ENCODE peak calls at places on chromosomes 5 and 9, in ten cellular contexts. One of them, this sample, is unnamed.

GRCh38 chr5:677131-678101 is 15.7 kb downstream of the TPPP start:
- DNase-seq in B cell: no peak
- DNase-seq in NCI-H2171: no peak
- DNase-seq in astrocyte of the spinal cord: no peak
- DNase-seq in T-cell: peak; percentile 11
- DNase-seq in pancreas: peak; percentile 70
- DNase-seq in fibroblast of pulmonary artery: no peak
- DNase-seq in stimulated activated naive CD8-positive, alpha-beta T cell treated with anti-CD3 and anti-CD28 coated beads, Interleukin-15, Interleukin-2, amounts not matched to agents 100 U/mL and 50 U/mL, for 24 hours: no peak
- DNase-seq in gastrocnemius medialis: no peak
- DNase-seq in GM20000: no peak
- DNase-seq in this sample: peak; percentile 43

GRCh38 chr5:73280821-73281746 is 108.1 kb downstream of the TMEM174 start:
- DNase-seq in GM20000: no peak
- DNase-seq in NCI-H2171: no peak
- DNase-seq in stimulated activated naive CD8-positive, alpha-beta T cell treated with anti-CD3 and anti-CD28 coated beads, Interleukin-15, Interleukin-2, amounts not matched to agents 100 U/mL and 50 U/mL, for 24 hours: no peak
- DNase-seq in astrocyte of the spinal cord: peak; percentile 88
- DNase-seq in pancreas: no peak
- DNase-seq in B cell: no peak
- DNase-seq in fibroblast of pulmonary artery: peak; percentile 74
- DNase-seq in gastrocnemius medialis: no peak
- DNase-seq in T-cell: no peak
- DNase-seq in this sample: peak; percentile 93

GRCh38 chr9:14910178-14910805 is at the start of gene FREM1:
- DNase-seq in GM20000: no peak
- DNase-seq in NCI-H2171: peak; percentile 29
- DNase-seq in gastrocnemius medialis: no peak
- DNase-seq in astrocyte of the spinal cord: peak; percentile 22
- DNase-seq in fibroblast of pulmonary artery: peak; percentile 1
- DNase-seq in stimulated activated naive CD8-positive, alpha-beta T cell treated with anti-CD3 and anti-CD28 coated beads, Interleukin-15, Interleukin-2, amounts not matched to agents 100 U/mL and 50 U/mL, for 24 hours: no peak
- DNase-seq in pancreas: peak; percentile 50
- DNase-seq in B cell: no peak
- DNase-seq in T-cell: no peak
- DNase-seq in this sample: peak; percentile 84

GRCh38 chr9:123834907-123835562 is 94.9 kb downstream of the DENND1A start:
- DNase-seq in B cell: peak; percentile 43
- DNase-seq in pancreas: no peak
- DNase-seq in stimulated activated naive CD8-positive, alpha-beta T cell treated with anti-CD3 and anti-CD28 coated beads, Interleukin-15, Interleukin-2, amounts not matched to agents 100 U/mL and 50 U/mL, for 24 hours: no peak
- DNase-seq in fibroblast of pulmonary artery: peak; percentile 43
- DNase-seq in astrocyte of the spinal cord: peak; percentile 28
- DNase-seq in T-cell: no peak
- DNase-seq in NCI-H2171: no peak
- DNase-seq in GM20000: peak; percentile 32
- DNase-seq in gastrocnemius medialis: no peak
- DNase-seq in this sample: peak; percentile 23

GRCh38 chr5:55387865-55388264 is 80.1 kb downstream of the MTREX start:
- DNase-seq in pancreas: no peak
- DNase-seq in gastrocnemius medialis: no peak
- DNase-seq in T-cell: no peak
- DNase-seq in astrocyte of the spinal cord: no peak
- DNase-seq in stimulated activated naive CD8-positive, alpha-beta T cell treated with anti-CD3 and anti-CD28 coated beads, Interleukin-15, Interleukin-2, amounts not matched to agents 100 U/mL and 50 U/mL, for 24 hours: no peak
- DNase-seq in NCI-H2171: no peak
- DNase-seq in GM20000: no peak
- DNase-seq in B cell: no peak
- DNase-seq in fibroblast of pulmonary artery: no peak
- DNase-seq in this sample: no peak

GRCh38 chr9:12819436-12820185 is 44.8 kb downstream of the LURAP1L start:
- DNase-seq in T-cell: no peak
- DNase-seq in stimulated activated naive CD8-positive, alpha-beta T cell treated with anti-CD3 and anti-CD28 coated beads, Interleukin-15, Interleukin-2, amounts not matched to agents 100 U/mL and 50 U/mL, for 24 hours: no peak
- DNase-seq in gastrocnemius medialis: no peak
- DNase-seq in fibroblast of pulmonary artery: no peak
- DNase-seq in pancreas: no peak
- DNase-seq in NCI-H2171: no peak
- DNase-seq in astrocyte of the spinal cord: no peak
- DNase-seq in B cell: no peak
- DNase-seq in GM20000: peak; percentile 18
- DNase-seq in this sample: no peak

GRCh38 chr5:9233712-9234111 is 312.2 kb downstream of the SEMA5A start:
- DNase-seq in stimulated activated naive CD8-positive, alpha-beta T cell treated with anti-CD3 and anti-CD28 coated beads, Interleukin-15, Interleukin-2, amounts not matched to agents 100 U/mL and 50 U/mL, for 24 hours: no peak
- DNase-seq in gastrocnemius medialis: no peak
- DNase-seq in astrocyte of the spinal cord: peak; percentile 30
- DNase-seq in pancreas: no peak
- DNase-seq in fibroblast of pulmonary artery: peak; percentile 39
- DNase-seq in GM20000: no peak
- DNase-seq in T-cell: no peak
- DNase-seq in NCI-H2171: no peak
- DNase-seq in B cell: no peak
- DNase-seq in this sample: peak; percentile 16

GRCh38 chr5:5971227-5971626 is 407.1 kb downstream of the MED10 start:
- DNase-seq in B cell: no peak
- DNase-seq in T-cell: no peak
- DNase-seq in fibroblast of pulmonary artery: no peak
- DNase-seq in GM20000: no peak
- DNase-seq in pancreas: no peak
- DNase-seq in NCI-H2171: no peak
- DNase-seq in astrocyte of the spinal cord: no peak
- DNase-seq in stimulated activated naive CD8-positive, alpha-beta T cell treated with anti-CD3 and anti-CD28 coated beads, Interleukin-15, Interleukin-2, amounts not matched to agents 100 U/mL and 50 U/mL, for 24 hours: no peak
- DNase-seq in gastrocnemius medialis: no peak
- DNase-seq in this sample: no peak

GRCh38 chr9:120486347-120486746 is 93.6 kb downstream of the CDK5RAP2 start:
- DNase-seq in astrocyte of the spinal cord: peak; percentile 17
- DNase-seq in stimulated activated naive CD8-positive, alpha-beta T cell treated with anti-CD3 and anti-CD28 coated beads, Interleukin-15, Interleukin-2, amounts not matched to agents 100 U/mL and 50 U/mL, for 24 hours: no peak
- DNase-seq in T-cell: no peak
- DNase-seq in B cell: no peak
- DNase-seq in gastrocnemius medialis: no peak
- DNase-seq in GM20000: no peak
- DNase-seq in NCI-H2171: no peak
- DNase-seq in pancreas: no peak
- DNase-seq in fibroblast of pulmonary artery: no peak
- DNase-seq in this sample: no peak

GRCh38 chr9:15355669-15356068 is 48.7 kb upstream of the TTC39B start:
- DNase-seq in gastrocnemius medialis: no peak
- DNase-seq in GM20000: no peak
- DNase-seq in stimulated activated naive CD8-positive, alpha-beta T cell treated with anti-CD3 and anti-CD28 coated beads, Interleukin-15, Interleukin-2, amounts not matched to agents 100 U/mL and 50 U/mL, for 24 hours: no peak
- DNase-seq in pancreas: no peak
- DNase-seq in B cell: no peak
- DNase-seq in T-cell: no peak
- DNase-seq in fibroblast of pulmonary artery: no peak
- DNase-seq in NCI-H2171: no peak
- DNase-seq in astrocyte of the spinal cord: no peak
- DNase-seq in this sample: no peak

GRCh38 chr9:89387970-89388867 is 69.9 kb downstream of the SECISBP2 start:
- DNase-seq in GM20000: no peak
- DNase-seq in stimulated activated naive CD8-positive, alpha-beta T cell treated with anti-CD3 and anti-CD28 coated beads, Interleukin-15, Interleukin-2, amounts not matched to agents 100 U/mL and 50 U/mL, for 24 hours: no peak
- DNase-seq in astrocyte of the spinal cord: no peak
- DNase-seq in T-cell: no peak
- DNase-seq in pancreas: no peak
- DNase-seq in gastrocnemius medialis: peak; percentile 85
- DNase-seq in B cell: no peak
- DNase-seq in NCI-H2171: no peak
- DNase-seq in fibroblast of pulmonary artery: peak; percentile 90
- DNase-seq in this sample: no peak

GRCh38 chr5:180059326-180059725 is 12.2 kb downstream of the RNF130 start:
- DNase-seq in NCI-H2171: no peak
- DNase-seq in stimulated activated naive CD8-positive, alpha-beta T cell treated with anti-CD3 and anti-CD28 coated beads, Interleukin-15, Interleukin-2, amounts not matched to agents 100 U/mL and 50 U/mL, for 24 hours: no peak
- DNase-seq in B cell: no peak
- DNase-seq in GM20000: no peak
- DNase-seq in fibroblast of pulmonary artery: no peak
- DNase-seq in gastrocnemius medialis: no peak
- DNase-seq in astrocyte of the spinal cord: no peak
- DNase-seq in pancreas: no peak
- DNase-seq in T-cell: no peak
- DNase-seq in this sample: no peak

GRCh38 chr9:73237140-73237539 is 85.5 kb downstream of the ANXA1 start:
- DNase-seq in astrocyte of the spinal cord: no peak
- DNase-seq in GM20000: no peak
- DNase-seq in gastrocnemius medialis: no peak
- DNase-seq in stimulated activated naive CD8-positive, alpha-beta T cell treated with anti-CD3 and anti-CD28 coated beads, Interleukin-15, Interleukin-2, amounts not matched to agents 100 U/mL and 50 U/mL, for 24 hours: no peak
- DNase-seq in NCI-H2171: no peak
- DNase-seq in T-cell: no peak
- DNase-seq in fibroblast of pulmonary artery: no peak
- DNase-seq in B cell: no peak
- DNase-seq in pancreas: no peak
- DNase-seq in this sample: no peak

GRCh38 chr5:74404574-74405310 is 235.8 kb downstream of the ENC1 start:
- DNase-seq in fibroblast of pulmonary artery: no peak
- DNase-seq in stimulated activated naive CD8-positive, alpha-beta T cell treated with anti-CD3 and anti-CD28 coated beads, Interleukin-15, Interleukin-2, amounts not matched to agents 100 U/mL and 50 U/mL, for 24 hours: no peak
- DNase-seq in NCI-H2171: no peak
- DNase-seq in T-cell: no peak
- DNase-seq in GM20000: no peak
- DNase-seq in pancreas: no peak
- DNase-seq in astrocyte of the spinal cord: no peak
- DNase-seq in gastrocnemius medialis: peak; percentile 80
- DNase-seq in B cell: no peak
- DNase-seq in this sample: no peak

GRCh38 chr9:132590318-132591182 is 8.1 kb downstream of the BARHL1 start:
- DNase-seq in fibroblast of pulmonary artery: no peak
- DNase-seq in gastrocnemius medialis: no peak
- DNase-seq in GM20000: no peak
- DNase-seq in B cell: no peak
- DNase-seq in pancreas: no peak
- DNase-seq in astrocyte of the spinal cord: no peak
- DNase-seq in stimulated activated naive CD8-positive, alpha-beta T cell treated with anti-CD3 and anti-CD28 coated beads, Interleukin-15, Interleukin-2, amounts not matched to agents 100 U/mL and 50 U/mL, for 24 hours: no peak
- DNase-seq in NCI-H2171: no peak
- DNase-seq in T-cell: no peak
- DNase-seq in this sample: no peak

GRCh38 chr5:65760504-65761275 is 38.7 kb downstream of the NLN start:
- DNase-seq in B cell: peak; percentile 37
- DNase-seq in fibroblast of pulmonary artery: peak; percentile 87
- DNase-seq in stimulated activated naive CD8-positive, alpha-beta T cell treated with anti-CD3 and anti-CD28 coated beads, Interleukin-15, Interleukin-2, amounts not matched to agents 100 U/mL and 50 U/mL, for 24 hours: no peak
- DNase-seq in pancreas: no peak
- DNase-seq in astrocyte of the spinal cord: peak; percentile 70
- DNase-seq in GM20000: peak; percentile 50
- DNase-seq in T-cell: peak; percentile 49
- DNase-seq in NCI-H2171: no peak
- DNase-seq in gastrocnemius medialis: no peak
- DNase-seq in this sample: no peak

GRCh38 chr9:126128494-126129142 is 198.0 kb upstream of the MVB12B start:
- DNase-seq in gastrocnemius medialis: no peak
- DNase-seq in pancreas: no peak
- DNase-seq in GM20000: no peak
- DNase-seq in astrocyte of the spinal cord: no peak
- DNase-seq in NCI-H2171: no peak
- DNase-seq in T-cell: no peak
- DNase-seq in B cell: no peak
- DNase-seq in fibroblast of pulmonary artery: no peak
- DNase-seq in stimulated activated naive CD8-positive, alpha-beta T cell treated with anti-CD3 and anti-CD28 coated beads, Interleukin-15, Interleukin-2, amounts not matched to agents 100 U/mL and 50 U/mL, for 24 hours: no peak
- DNase-seq in this sample: no peak

GRCh38 chr5:81268797-81269196 is 32.6 kb upstream of the ZCCHC9 start:
- DNase-seq in T-cell: no peak
- DNase-seq in gastrocnemius medialis: no peak
- DNase-seq in fibroblast of pulmonary artery: peak; percentile 86
- DNase-seq in pancreas: no peak
- DNase-seq in GM20000: no peak
- DNase-seq in astrocyte of the spinal cord: peak; percentile 81
- DNase-seq in stimulated activated naive CD8-positive, alpha-beta T cell treated with anti-CD3 and anti-CD28 coated beads, Interleukin-15, Interleukin-2, amounts not matched to agents 100 U/mL and 50 U/mL, for 24 hours: no peak
- DNase-seq in B cell: no peak
- DNase-seq in NCI-H2171: no peak
- DNase-seq in this sample: no peak

GRCh38 chr9:84387821-84388220 is 47.3 kb upstream of the SLC28A3 start:
- DNase-seq in fibroblast of pulmonary artery: no peak
- DNase-seq in stimulated activated naive CD8-positive, alpha-beta T cell treated with anti-CD3 and anti-CD28 coated beads, Interleukin-15, Interleukin-2, amounts not matched to agents 100 U/mL and 50 U/mL, for 24 hours: no peak
- DNase-seq in T-cell: no peak
- DNase-seq in B cell: no peak
- DNase-seq in NCI-H2171: no peak
- DNase-seq in gastrocnemius medialis: no peak
- DNase-seq in pancreas: no peak
- DNase-seq in astrocyte of the spinal cord: no peak
- DNase-seq in GM20000: no peak
- DNase-seq in this sample: no peak

GRCh38 chr5:120872292-120872691 is 408.2 kb downstream of the PRR16 start:
- DNase-seq in pancreas: no peak
- DNase-seq in stimulated activated naive CD8-positive, alpha-beta T cell treated with anti-CD3 and anti-CD28 coated beads, Interleukin-15, Interleukin-2, amounts not matched to agents 100 U/mL and 50 U/mL, for 24 hours: no peak
- DNase-seq in fibroblast of pulmonary artery: no peak
- DNase-seq in GM20000: no peak
- DNase-seq in T-cell: no peak
- DNase-seq in NCI-H2171: no peak
- DNase-seq in astrocyte of the spinal cord: no peak
- DNase-seq in B cell: no peak
- DNase-seq in gastrocnemius medialis: no peak
- DNase-seq in this sample: no peak

GRCh38 chr9:99259231-99259918 is 37.3 kb downstream of the SEC61B start:
- DNase-seq in GM20000: no peak
- DNase-seq in pancreas: peak; percentile 94
- DNase-seq in gastrocnemius medialis: peak; percentile 97
- DNase-seq in T-cell: peak; percentile 18
- DNase-seq in B cell: peak; percentile 41
- DNase-seq in astrocyte of the spinal cord: no peak
- DNase-seq in fibroblast of pulmonary artery: peak; percentile 51
- DNase-seq in NCI-H2171: no peak
- DNase-seq in stimulated activated naive CD8-positive, alpha-beta T cell treated with anti-CD3 and anti-CD28 coated beads, Interleukin-15, Interleukin-2, amounts not matched to agents 100 U/mL and 50 U/mL, for 24 hours: peak; percentile 42
- DNase-seq in this sample: peak; percentile 76

GRCh38 chr9:91427873-91428272 is 4.2 kb upstream of the NFIL3 start:
- DNase-seq in B cell: no peak
- DNase-seq in pancreas: no peak
- DNase-seq in astrocyte of the spinal cord: peak; percentile 59
- DNase-seq in gastrocnemius medialis: no peak
- DNase-seq in NCI-H2171: no peak
- DNase-seq in T-cell: no peak
- DNase-seq in stimulated activated naive CD8-positive, alpha-beta T cell treated with anti-CD3 and anti-CD28 coated beads, Interleukin-15, Interleukin-2, amounts not matched to agents 100 U/mL and 50 U/mL, for 24 hours: no peak
- DNase-seq in GM20000: no peak
- DNase-seq in fibroblast of pulmonary artery: peak; percentile 83
- DNase-seq in this sample: no peak

GRCh38 chr5:144309265-144309664 is 138.6 kb downstream of the KCTD16 start:
- DNase-seq in stimulated activated naive CD8-positive, alpha-beta T cell treated with anti-CD3 and anti-CD28 coated beads, Interleukin-15, Interleukin-2, amounts not matched to agents 100 U/mL and 50 U/mL, for 24 hours: no peak
- DNase-seq in pancreas: no peak
- DNase-seq in fibroblast of pulmonary artery: peak; percentile 34
- DNase-seq in T-cell: no peak
- DNase-seq in gastrocnemius medialis: no peak
- DNase-seq in B cell: no peak
- DNase-seq in astrocyte of the spinal cord: no peak
- DNase-seq in GM20000: no peak
- DNase-seq in NCI-H2171: no peak
- DNase-seq in this sample: peak; percentile 24

GRCh38 chr5:115535479-115536035 is 9.0 kb downstream of the FEM1C start:
- DNase-seq in T-cell: no peak
- DNase-seq in stimulated activated naive CD8-positive, alpha-beta T cell treated with anti-CD3 and anti-CD28 coated beads, Interleukin-15, Interleukin-2, amounts not matched to agents 100 U/mL and 50 U/mL, for 24 hours: no peak
- DNase-seq in gastrocnemius medialis: no peak
- DNase-seq in astrocyte of the spinal cord: no peak
- DNase-seq in NCI-H2171: no peak
- DNase-seq in pancreas: no peak
- DNase-seq in B cell: no peak
- DNase-seq in GM20000: no peak
- DNase-seq in fibroblast of pulmonary artery: no peak
- DNase-seq in this sample: no peak

GRCh38 chr9:13552606-13553215 is 273.2 kb upstream of the MPDZ start:
- DNase-seq in stimulated activated naive CD8-positive, alpha-beta T cell treated with anti-CD3 and anti-CD28 coated beads, Interleukin-15, Interleukin-2, amounts not matched to agents 100 U/mL and 50 U/mL, for 24 hours: no peak
- DNase-seq in pancreas: no peak
- DNase-seq in T-cell: no peak
- DNase-seq in gastrocnemius medialis: no peak
- DNase-seq in GM20000: no peak
- DNase-seq in B cell: no peak
- DNase-seq in astrocyte of the spinal cord: no peak
- DNase-seq in fibroblast of pulmonary artery: no peak
- DNase-seq in NCI-H2171: no peak
- DNase-seq in this sample: no peak

GRCh38 chr9:33272061-33272460 is 7.2 kb downstream of the CHMP5 start:
- DNase-seq in B cell: no peak
- DNase-seq in T-cell: no peak
- DNase-seq in GM20000: no peak
- DNase-seq in astrocyte of the spinal cord: peak; percentile 2
- DNase-seq in stimulated activated naive CD8-positive, alpha-beta T cell treated with anti-CD3 and anti-CD28 coated beads, Interleukin-15, Interleukin-2, amounts not matched to agents 100 U/mL and 50 U/mL, for 24 hours: no peak
- DNase-seq in gastrocnemius medialis: no peak
- DNase-seq in pancreas: no peak
- DNase-seq in NCI-H2171: no peak
- DNase-seq in fibroblast of pulmonary artery: no peak
- DNase-seq in this sample: no peak

GRCh38 chr9:107036367-107036766 is 173.4 kb downstream of the ZNF462 start:
- DNase-seq in astrocyte of the spinal cord: no peak
- DNase-seq in stimulated activated naive CD8-positive, alpha-beta T cell treated with anti-CD3 and anti-CD28 coated beads, Interleukin-15, Interleukin-2, amounts not matched to agents 100 U/mL and 50 U/mL, for 24 hours: no peak
- DNase-seq in GM20000: no peak
- DNase-seq in gastrocnemius medialis: no peak
- DNase-seq in pancreas: no peak
- DNase-seq in T-cell: no peak
- DNase-seq in fibroblast of pulmonary artery: no peak
- DNase-seq in B cell: no peak
- DNase-seq in NCI-H2171: peak; percentile 59
- DNase-seq in this sample: no peak

GRCh38 chr9:120851386-120851922 is 8.7 kb upstream of the PSMD5 start:
- DNase-seq in B cell: no peak
- DNase-seq in GM20000: no peak
- DNase-seq in gastrocnemius medialis: no peak
- DNase-seq in astrocyte of the spinal cord: no peak
- DNase-seq in T-cell: no peak
- DNase-seq in fibroblast of pulmonary artery: no peak
- DNase-seq in NCI-H2171: no peak
- DNase-seq in pancreas: no peak
- DNase-seq in stimulated activated naive CD8-positive, alpha-beta T cell treated with anti-CD3 and anti-CD28 coated beads, Interleukin-15, Interleukin-2, amounts not matched to agents 100 U/mL and 50 U/mL, for 24 hours: no peak
- DNase-seq in this sample: no peak

This sample was measured in left kidney.